ENCODE peak calls at places on chromosomes 2 and 18, in ten cellular contexts. O is keratinocyte; W is ascending aorta; E is adrenal gland; N is right cardiac atrium; C is psoas muscle; R is heart right ventricle; L is CD8-positive, alpha-beta memory T cell; J is left ventricle myocardium inferior; K is spleen. D is an unnamed sample. For H3K4me1, the result is how much of the 10 kb centered on the place peaks cover.

GRCh38 chr18:13470555-13471494 is 252.3 kb downstream of the LDLRAD4 start:
- DNase-seq in K (peak), L (no peak), C (no peak), R (peak), N (peak), W (no peak), E (peak), J (peak), O (no peak), D (no peak)

GRCh38 chr18:43501099-43501498 is 223.8 kb upstream of the SYT4 start:
- DNase-seq in N (no peak), L (no peak), C (no peak), J (no peak), R (no peak), K (no peak), O (no peak), W (no peak), E (no peak), D (no peak)

GRCh38 chr2:231321556-231322334 is 73.8 kb upstream of the B3GNT7 start:
- DNase-seq in W (peak), C (peak), J (peak), N (peak), O (no peak), R (peak), E (peak), L (no peak), K (peak), D (no peak)

GRCh38 chr2:192060161-192060560 is 134.6 kb downstream of the TMEFF2 start:
- DNase-seq in W (no peak), R (no peak), L (no peak), J (no peak), O (no peak), K (no peak), C (no peak), N (no peak), E (no peak), D (no peak)

GRCh38 chr18:44954256-44954655 is 273.6 kb downstream of the SETBP1 start:
- DNase-seq in E (no peak), R (no peak), C (no peak), J (no peak), N (no peak), W (no peak), L (no peak), O (no peak), K (no peak), D (no peak)

GRCh38 chr2:231393149-231394131 is 2.1 kb upstream of the B3GNT7 start:
- DNase-seq in L (no peak), W (no peak), N (no peak), C (no peak), E (peak), K (no peak), O (no peak), R (no peak), J (no peak), D (no peak)

GRCh38 chr2:169709970-169710369 is 15.7 kb downstream of the PHOSPHO2 start:
- DNase-seq in L (no peak), W (no peak), R (no peak), C (no peak), O (no peak), K (no peak), N (no peak), E (no peak), J (no peak), D (peak)

GRCh38 chr2:189441709-189442074 is 418 bp downstream of the WDR75 start:
- DNase-seq in C (no peak), W (no peak), R (no peak), E (no peak), N (no peak), J (no peak), K (no peak), O (no peak), L (no peak), D (no peak)

GRCh38 chr18:57435851-57436192 is 648 bp downstream of the ONECUT2 start:
- DNase-seq in E (no peak), L (no peak), R (no peak), N (no peak), K (no peak), W (no peak), O (no peak), C (no peak), J (no peak), D (no peak)

GRCh38 chr2:152038451-152038958 is 60.3 kb downstream of the CACNB4 start:
- DNase-seq in J (peak), C (peak), W (no peak), N (peak), R (peak), O (no peak), L (no peak), E (no peak), K (no peak), D (peak)

GRCh38 chr18:56407631-56408030 is 230.8 kb downstream of the TXNL1 start:
- DNase-seq in N (no peak), J (no peak), C (no peak), L (no peak), E (no peak), O (no peak), R (no peak), W (no peak), K (no peak), D (no peak)

GRCh38 chr18:13540783-13541182 is 185.6 kb downstream of the FAM210A start:
- DNase-seq in R (no peak), J (no peak), C (no peak), E (peak), O (no peak), L (no peak), N (no peak), W (no peak), K (no peak), D (no peak)

GRCh38 chr2:20361903-20362302 is 11.3 kb upstream of the PUM2 start:
- DNase-seq in J (no peak), C (no peak), N (no peak), E (no peak), R (no peak), W (no peak), K (no peak), L (no peak), O (no peak), D (no peak)

GRCh38 chr18:77073336-77074093 is 59.1 kb downstream of the MBP start:
- DNase-seq in N (no peak), L (no peak), W (no peak), K (no peak), R (no peak), C (no peak), J (no peak), O (no peak), E (no peak), D (no peak)

GRCh38 chr2:45184606-45185005 is 175.4 kb upstream of the SIX2 start:
- DNase-seq in E (no peak), O (peak), L (no peak), W (no peak), K (no peak), J (no peak), N (no peak), C (no peak), R (no peak), D (no peak)

GRCh38 chr2:4914551-4914950 is 777.6 kb upstream of the SOX11 start:
- DNase-seq in N (no peak), O (no peak), C (no peak), W (no peak), K (no peak), E (no peak), L (no peak), J (no peak), R (no peak), D (no peak)

GRCh38 chr2:17752892-17753802 is 463 bp downstream of the SMC6 start:
- DNase-seq in L (peak), K (no peak), E (peak), O (no peak), R (no peak), J (peak), N (no peak), W (no peak), C (no peak), D (peak)
- H3K4me1 ChIP-seq in L (under half), K (half or more), E (under half), O (under half), R (under half), J (half or more), N (under half), W (under half), C (under half), D (under half)

GRCh38 chr2:203683932-203684556 is 22.4 kb upstream of the CD28 start:
- DNase-seq in J (no peak), K (no peak), W (no peak), E (no peak), O (peak), L (no peak), N (peak), R (no peak), C (no peak), D (no peak)

GRCh38 chr2:203687161-203687560 is 19.3 kb upstream of the CD28 start:
- DNase-seq in W (no peak), J (no peak), E (no peak), R (no peak), N (no peak), L (no peak), O (peak), K (no peak), C (no peak), D (no peak)

GRCh38 chr2:203683421-203683820 is 23.0 kb upstream of the CD28 start:
- DNase-seq in N (no peak), C (no peak), K (no peak), L (no peak), E (no peak), R (no peak), J (no peak), O (no peak), W (no peak), D (no peak)

GRCh38 chr2:203685081-203685621 is 21.3 kb upstream of the CD28 start:
- DNase-seq in L (no peak), C (no peak), N (peak), J (no peak), W (no peak), E (no peak), K (no peak), R (peak), O (no peak), D (no peak)

DNA sequence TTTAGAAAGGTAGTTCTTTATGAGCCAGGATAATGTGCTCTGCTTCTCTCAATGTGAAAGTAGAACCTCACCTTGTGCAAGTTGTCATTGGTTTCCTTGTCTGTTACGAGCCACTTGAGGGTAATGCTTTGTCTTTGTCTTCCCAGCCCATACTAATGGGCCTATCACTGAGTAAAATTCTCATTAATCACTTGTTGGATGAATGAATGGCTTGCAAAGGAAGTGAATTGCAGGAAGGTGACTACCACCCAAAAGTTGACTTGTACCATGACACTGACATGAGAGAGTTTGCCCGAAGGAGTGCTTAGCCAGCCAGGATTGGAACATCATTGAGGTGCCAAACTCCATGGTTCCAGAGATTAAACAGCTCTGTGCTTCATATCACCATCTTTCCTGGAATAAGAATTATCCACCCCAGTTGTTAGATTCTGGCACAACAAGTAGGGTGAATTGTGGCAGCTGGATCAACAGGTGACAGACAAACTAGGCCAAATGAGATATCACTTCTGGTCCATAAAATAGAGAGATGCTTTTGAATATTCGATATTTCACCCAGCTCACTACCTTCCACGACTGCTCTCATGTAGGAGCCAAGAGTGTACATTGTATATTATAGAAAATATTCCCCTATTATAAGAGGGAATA is 20.5 kb upstream of the CD28 start:
- DNase-seq in O (no peak), C (no peak), E (no peak), N (no peak), J (no peak), R (no peak), K (no peak), W (no peak), L (no peak), D (no peak)
- H3K4me1 ChIP-seq in O (half or more), C (half or more), E (under half), N (under half), J (half or more), R (half or more), K (half or more), W (half or more), L (under half), D (under half)

DNA sequence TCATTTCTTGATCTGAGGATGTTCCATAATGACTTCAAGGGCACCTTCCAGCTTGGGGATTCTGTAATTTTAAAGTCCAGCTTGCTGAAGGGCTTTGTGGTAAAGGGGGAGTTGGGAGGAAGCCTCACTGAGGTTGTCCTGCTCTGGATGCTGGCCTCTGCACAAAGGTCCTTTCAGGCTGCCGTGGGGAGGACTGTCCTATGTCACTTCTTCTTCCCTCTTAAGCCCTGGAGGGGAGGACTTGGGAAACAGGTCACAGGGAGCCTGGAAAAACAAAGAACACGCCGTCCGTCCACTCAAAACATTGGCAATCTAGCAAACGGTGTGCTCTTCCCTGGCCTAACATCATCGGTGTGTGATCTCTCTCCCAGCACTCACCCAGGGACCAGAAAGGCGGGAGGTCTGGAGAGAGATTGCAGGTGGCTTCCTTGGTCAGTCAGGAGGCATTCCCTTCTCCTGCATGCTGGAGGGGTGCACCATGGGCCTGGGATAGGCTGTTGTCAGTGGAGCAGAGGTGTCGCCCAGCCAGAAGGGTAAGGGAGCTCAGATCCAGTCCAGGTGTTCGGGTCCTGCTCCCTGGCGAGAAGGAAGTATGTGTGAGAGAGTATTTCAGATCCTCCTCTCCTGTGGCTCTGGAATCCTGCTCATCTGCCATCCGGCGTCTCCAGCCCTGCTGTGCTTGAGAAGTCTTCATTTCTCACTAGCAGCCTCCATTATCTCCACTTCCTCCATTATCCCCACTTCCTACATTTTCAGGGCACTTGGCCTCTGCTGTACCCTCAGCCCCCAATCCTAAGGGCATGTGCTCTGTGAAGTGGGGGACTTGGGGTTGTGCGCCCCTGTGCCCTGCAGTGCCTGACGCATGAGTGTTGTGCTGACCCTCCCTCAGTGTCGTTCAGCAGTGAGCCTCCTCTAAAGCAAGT is 20.1 kb downstream of the ASAP2 start:
- DNase-seq in R (no peak), K (no peak), W (no peak), N (no peak), O (no peak), E (no peak), J (no peak), C (no peak), L (no peak), D (no peak)
- H3K4me1 ChIP-seq in R (half or more), K (under half), W (half or more), N (under half), O (half or more), E (under half), J (half or more), C (under half), L (under half), D (under half)

DNA sequence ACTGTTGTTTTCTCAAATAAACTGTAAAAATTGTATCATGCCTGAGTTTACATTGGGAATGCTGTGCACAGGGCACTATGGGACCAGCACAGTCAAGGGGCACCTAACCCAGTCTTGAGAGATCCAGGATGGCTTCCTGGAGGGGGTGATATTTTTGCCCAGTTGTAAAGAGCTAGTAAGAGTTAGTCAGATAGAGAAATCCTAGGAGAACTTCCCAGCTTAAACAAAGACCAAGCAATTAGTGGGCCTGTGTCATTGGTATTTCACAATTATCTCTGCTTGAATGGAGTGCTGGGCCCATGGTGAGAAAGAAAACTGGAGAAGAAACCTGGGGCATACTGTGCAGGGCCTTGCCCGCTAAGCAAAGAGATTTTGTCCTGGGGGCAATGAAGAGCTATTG is 12.2 kb downstream of the XDH start:
- DNase-seq in J (no peak), O (no peak), K (no peak), R (no peak), N (no peak), E (no peak), W (no peak), C (no peak), L (no peak), D (no peak)
- H3K4me1 ChIP-seq in J (under half), O (under half), K (under half), R (under half), N (under half), E (under half), W (under half), C (under half), L (under half), D (under half)

GRCh38 chr2:25524507-25524906 is 148.9 kb downstream of the DTNB start:
- DNase-seq in J (no peak), E (no peak), R (no peak), W (no peak), K (no peak), N (no peak), L (no peak), C (no peak), O (no peak), D (no peak)

GRCh38 chr2:25534455-25534854 is 138.9 kb downstream of the DTNB start:
- DNase-seq in J (no peak), L (no peak), K (no peak), C (no peak), O (no peak), W (no peak), N (no peak), E (no peak), R (no peak), D (no peak)

GRCh38 chr2:25523060-25523459 is 150.3 kb downstream of the DTNB start:
- DNase-seq in K (no peak), R (no peak), E (no peak), L (no peak), O (no peak), J (no peak), W (no peak), C (no peak), N (no peak), D (no peak)

GRCh38 chr2:25528173-25528572 is 145.2 kb downstream of the DTNB start:
- DNase-seq in R (no peak), E (no peak), K (no peak), J (no peak), O (peak), L (no peak), N (no peak), W (no peak), C (no peak), D (no peak)

GRCh38 chr2:25529034-25529433 is 144.3 kb downstream of the DTNB start:
- DNase-seq in K (no peak), C (no peak), L (no peak), W (no peak), O (no peak), E (no peak), N (no peak), J (no peak), R (no peak), D (no peak)
- H3K4me1 ChIP-seq in K (under half), C (under half), L (under half), W (under half), O (under half), E (under half), N (under half), J (under half), R (under half), D (under half)

GRCh38 chr2:160380613-160381012 is 113.0 kb downstream of the RBMS1 start:
- DNase-seq in C (no peak), R (no peak), L (no peak), O (no peak), W (no peak), N (peak), J (no peak), E (no peak), K (no peak), D (no peak)
- H3K4me1 ChIP-seq in C (half or more), R (half or more), L (half or more), O (under half), W (half or more), N (under half), J (half or more), E (under half), K (half or more), D (under half)

D was measured in lung.